ENCODE peak calls at places on chromosomes 6 and 20, in four cellular contexts. One of them, this sample, is unnamed.

GRCh38 chr6:70956191-70956450 is 739 bp downstream of the B3GAT2 start:
- DNase-seq in K562: no peak
- DNase-seq in H1: no peak
- DNase-seq in GM12878: no peak
- DNase-seq in this sample: no peak

GRCh38 chr6:150352321-150353296 is 16.2 kb upstream of the IYD start:
- DNase-seq in K562: no peak
- DNase-seq in H1: no peak
- DNase-seq in GM12878: no peak
- DNase-seq in this sample: no peak

GRCh38 chr6:54074591-54075195 is 36.5 kb upstream of the MLIP start:
- DNase-seq in K562: no peak
- DNase-seq in H1: no peak
- DNase-seq in GM12878: no peak
- DNase-seq in this sample: no peak

GRCh38 chr6:75842732-75843131 is 93.7 kb downstream of the MYO6 start:
- DNase-seq in K562: no peak
- DNase-seq in H1: no peak
- DNase-seq in GM12878: no peak
- DNase-seq in this sample: no peak

GRCh38 chr20:50977066-50978045 is 18.7 kb downstream of the MOCS3 start:
- DNase-seq in K562: no peak
- DNase-seq in H1: no peak
- DNase-seq in GM12878: no peak
- DNase-seq in this sample: no peak

GRCh38 chr6:30647802-30648460 is 998 bp downstream of the C6orf136 start:
- DNase-seq in K562: no peak
- DNase-seq in H1: peak
- DNase-seq in GM12878: no peak
- DNase-seq in this sample: no peak

GRCh38 chr6:87722831-87723726 is 21.0 kb upstream of the AKIRIN2 start:
- DNase-seq in K562: peak
- DNase-seq in H1: no peak
- DNase-seq in GM12878: peak
- DNase-seq in this sample: peak

GRCh38 chr6:35048031-35048613 is 93.0 kb downstream of the TCP11 start:
- DNase-seq in K562: no peak
- DNase-seq in H1: no peak
- DNase-seq in GM12878: no peak
- DNase-seq in this sample: no peak

GRCh38 chr6:22880686-22881433 is 311.5 kb downstream of the HDGFL1 start:
- DNase-seq in K562: no peak
- DNase-seq in H1: no peak
- DNase-seq in GM12878: no peak
- DNase-seq in this sample: peak

GRCh38 chr6:163793584-163793983 is 379.1 kb downstream of the QKI start:
- DNase-seq in K562: no peak
- DNase-seq in H1: no peak
- DNase-seq in GM12878: no peak
- DNase-seq in this sample: peak

GRCh38 chr6:21946298-21946783 is 350.5 kb downstream of the PRL start:
- DNase-seq in K562: no peak
- DNase-seq in H1: no peak
- DNase-seq in GM12878: no peak
- DNase-seq in this sample: no peak

GRCh38 chr6:64437996-64438395 is 802.4 kb downstream of the PHF3 start:
- DNase-seq in K562: no peak
- DNase-seq in H1: no peak
- DNase-seq in GM12878: no peak
- DNase-seq in this sample: no peak

GRCh38 chr6:32194825-32195651 is 2.6 kb upstream of the GPSM3 start:
- DNase-seq in K562: no peak
- DNase-seq in H1: no peak
- DNase-seq in GM12878: no peak
- DNase-seq in this sample: no peak

GRCh38 chr20:44973053-44973452 is 6.7 kb downstream of the STK4 start:
- DNase-seq in K562: no peak
- DNase-seq in H1: no peak
- DNase-seq in GM12878: no peak
- DNase-seq in this sample: no peak

GRCh38 chr6:92723390-92723931 is 695.9 kb downstream of the EPHA7 start:
- DNase-seq in K562: no peak
- DNase-seq in H1: no peak
- DNase-seq in GM12878: no peak
- DNase-seq in this sample: no peak

GRCh38 chr20:8757146-8757545 is 311.7 kb upstream of the PLCB4 start:
- DNase-seq in K562: no peak
- DNase-seq in H1: no peak
- DNase-seq in GM12878: no peak
- DNase-seq in this sample: no peak

GRCh38 chr20:39885975-39886649 is 802.9 kb downstream of the MAFB start:
- DNase-seq in K562: no peak
- DNase-seq in H1: peak
- DNase-seq in GM12878: no peak
- DNase-seq in this sample: peak

GRCh38 chr6:38234141-38234540 is 405.6 kb downstream of the BTBD9 start:
- DNase-seq in K562: no peak
- DNase-seq in H1: no peak
- DNase-seq in GM12878: no peak
- DNase-seq in this sample: no peak

GRCh38 chr20:38202982-38203293 is 37.9 kb upstream of the TGM2 start:
- DNase-seq in K562: no peak
- DNase-seq in H1: no peak
- DNase-seq in GM12878: no peak
- DNase-seq in this sample: no peak

DNA sequence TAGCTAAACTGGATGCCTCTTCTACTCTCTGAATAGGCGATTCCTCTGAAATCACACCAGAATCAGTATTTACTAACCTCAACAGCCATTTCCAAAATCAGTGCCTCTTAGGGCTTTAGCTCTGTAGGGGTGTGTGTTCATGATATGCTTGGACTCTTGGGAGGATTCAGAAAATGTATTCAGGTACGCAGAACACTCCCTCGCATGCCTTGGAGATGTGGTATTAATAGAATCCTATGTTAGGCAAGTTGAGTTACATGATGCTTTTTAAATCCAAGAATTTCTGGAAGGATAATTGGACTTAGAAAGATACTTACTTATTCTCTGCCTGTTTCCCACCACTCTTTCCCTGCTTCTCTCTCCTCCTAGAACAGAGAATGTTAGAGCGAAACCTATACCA is 31.8 kb upstream of the PBOV1 start:
- DNase-seq in K562: no peak
- DNase-seq in H1: no peak
- DNase-seq in GM12878: no peak
- DNase-seq in this sample: no peak
- H3K4me2 ChIP-seq in K562: no peak
- H3K4me2 ChIP-seq in H1: no peak
- H3K4me2 ChIP-seq in GM12878: no peak
- H3K4me2 ChIP-seq in this sample: no peak

DNA sequence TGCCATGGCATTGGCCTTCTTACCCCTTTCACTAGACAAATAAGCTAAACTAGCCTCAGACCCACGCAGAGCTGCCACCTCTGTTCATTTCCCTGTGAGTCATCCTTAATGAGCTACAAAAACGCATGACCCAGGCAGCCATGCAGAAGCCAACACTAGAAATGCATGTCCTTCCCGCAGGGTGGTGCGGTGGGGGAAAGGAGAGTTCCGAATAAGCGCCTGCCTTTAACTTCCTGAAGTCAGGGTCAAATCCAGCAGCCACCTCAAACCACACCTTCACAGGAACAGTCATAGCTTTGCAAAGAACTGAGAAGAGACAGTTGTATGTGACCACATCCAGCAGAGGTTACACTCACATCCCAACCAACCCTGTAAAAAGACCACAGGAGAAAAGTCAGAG is 40.4 kb downstream of the IRF4 start:
- DNase-seq in K562: no peak
- DNase-seq in H1: no peak
- DNase-seq in GM12878: no peak
- DNase-seq in this sample: no peak
- TF ChIP-seq KDM1A in K562: no peak
- TF ChIP-seq KDM1A in H1: no peak
- TF ChIP-seq KDM1A in GM12878: no peak
- TF ChIP-seq KDM1A in this sample: no peak

DNA sequence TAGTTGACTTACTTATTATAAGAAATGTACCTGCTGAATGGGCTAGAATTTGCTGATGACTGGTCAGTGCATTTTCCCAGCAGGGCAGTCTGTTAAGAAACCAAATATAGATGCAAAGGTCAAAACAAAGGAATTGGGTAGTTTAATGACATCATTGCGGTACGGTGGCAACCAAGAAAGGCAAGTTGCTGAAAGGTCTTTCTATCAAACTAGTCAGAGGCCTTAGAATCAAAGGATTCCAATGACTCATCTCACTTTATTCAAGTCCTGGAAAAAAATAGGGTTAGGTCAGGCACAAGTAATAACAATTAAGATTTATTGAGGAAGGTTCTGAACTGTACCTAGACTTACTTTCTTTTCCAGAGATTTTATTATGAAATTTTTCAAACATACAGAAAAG is 76.4 kb downstream of the KIZ start:
- DNase-seq in K562: no peak
- DNase-seq in H1: no peak
- DNase-seq in GM12878: no peak
- DNase-seq in this sample: peak
- TF ChIP-seq SIN3A in K562: no peak
- TF ChIP-seq SIN3A in H1: no peak
- TF ChIP-seq SIN3A in GM12878: no peak
- TF ChIP-seq SIN3A in this sample: no peak

GRCh38 chr6:149190228-149190831 is 127.2 kb upstream of the TAB2 start:
- DNase-seq in K562: no peak
- DNase-seq in H1: peak
- DNase-seq in GM12878: no peak
- DNase-seq in this sample: peak

GRCh38 chr6:149184523-149184922 is 133.0 kb upstream of the TAB2 start:
- DNase-seq in K562: no peak
- DNase-seq in H1: no peak
- DNase-seq in GM12878: no peak
- DNase-seq in this sample: no peak

GRCh38 chr6:149182262-149182661 is 135.2 kb upstream of the TAB2 start:
- DNase-seq in K562: no peak
- DNase-seq in H1: no peak
- DNase-seq in GM12878: no peak
- DNase-seq in this sample: no peak

GRCh38 chr6:149186873-149187272 is 130.6 kb upstream of the TAB2 start:
- DNase-seq in K562: no peak
- DNase-seq in H1: no peak
- DNase-seq in GM12878: no peak
- DNase-seq in this sample: no peak

DNA sequence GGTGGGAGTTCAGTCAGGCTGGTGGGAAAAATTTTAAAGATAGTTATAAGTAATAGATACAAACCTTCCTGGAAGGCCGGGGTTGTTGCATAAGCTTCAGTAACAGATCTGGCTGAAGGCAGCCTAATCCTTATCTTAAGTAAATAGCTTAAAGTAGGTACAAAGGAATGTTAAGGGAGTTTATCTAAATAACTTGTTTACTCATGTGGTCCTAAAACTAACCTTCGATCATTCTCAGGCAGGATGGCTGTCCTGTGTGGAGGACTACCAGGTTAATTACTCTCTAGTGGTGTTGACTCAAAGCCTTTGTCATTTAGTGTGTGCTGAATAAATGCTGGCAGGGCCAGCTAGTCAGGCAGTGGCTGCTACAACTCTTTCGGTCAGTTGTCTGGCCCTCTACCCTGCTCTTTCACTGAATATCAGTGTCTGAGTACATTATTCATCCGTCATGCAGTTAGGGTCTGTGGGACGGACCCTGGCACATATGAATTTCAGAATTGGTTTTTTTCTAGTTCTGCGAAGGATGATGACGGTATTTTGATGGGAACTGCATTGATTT is 131.6 kb upstream of the TAB2 start:
- DNase-seq in K562: no peak
- DNase-seq in H1: no peak
- DNase-seq in GM12878: no peak
- DNase-seq in this sample: peak
- H3K4me2 ChIP-seq in K562: no peak
- H3K4me2 ChIP-seq in H1: no peak
- H3K4me2 ChIP-seq in GM12878: no peak
- H3K4me2 ChIP-seq in this sample: no peak

DNA sequence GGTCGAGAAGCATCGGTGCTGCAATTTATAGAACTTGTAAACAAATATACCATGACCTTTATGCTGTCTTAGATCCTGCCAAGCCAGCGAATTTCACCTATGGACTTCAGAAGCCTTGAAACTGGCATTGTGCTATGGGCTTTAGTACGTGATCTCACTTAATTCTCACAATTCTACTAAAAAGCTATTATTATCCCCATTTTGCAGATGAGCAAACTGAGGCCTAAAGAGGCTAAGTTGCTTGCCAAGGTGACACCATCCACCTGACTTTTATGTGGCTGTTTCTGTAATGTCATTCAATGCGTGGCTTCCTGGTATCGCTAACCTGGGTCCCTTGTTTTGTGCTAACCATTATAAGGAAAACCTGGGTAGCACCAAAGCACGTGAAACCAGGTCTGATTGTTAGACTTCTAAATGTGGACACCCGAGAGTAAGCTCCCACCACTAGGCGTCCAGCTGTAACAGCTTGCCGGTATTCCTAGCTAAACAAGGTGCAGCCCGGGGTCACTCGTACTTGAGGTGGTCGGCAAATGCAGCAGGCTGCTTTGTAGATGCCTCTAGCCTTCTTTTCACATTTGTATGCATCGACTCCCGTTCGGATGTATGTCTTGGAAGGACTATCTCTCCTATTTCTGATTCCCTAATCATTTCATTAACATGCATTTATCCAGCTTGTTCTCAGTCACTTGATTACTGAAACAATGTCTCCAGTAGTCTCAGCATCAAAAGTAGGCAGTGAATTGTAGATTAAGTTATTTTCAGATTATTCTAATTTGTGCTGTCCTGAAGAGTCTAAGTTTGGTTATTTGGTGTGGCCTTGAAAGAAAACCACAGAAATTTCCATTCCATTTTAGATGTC is 1.1 kb downstream of the SYNJ2 start:
- DNase-seq in K562: peak
- DNase-seq in H1: no peak
- DNase-seq in GM12878: no peak
- DNase-seq in this sample: peak
- TF ChIP-seq KDM1A in K562: peak
- TF ChIP-seq KDM1A in H1: peak
- TF ChIP-seq KDM1A in GM12878: no peak
- TF ChIP-seq KDM1A in this sample: peak